ENCODE peak calls at places on chromosomes 1 and 21, in five cellular contexts. N is MG63, E is thoracic aorta, C is AG09309, T is tibial artery. Y is an unnamed sample.

GRCh38 chr1:40383095-40383487 is 9.6 kb downstream of the SMAP2 start:
- DNase-seq in N (peak), E (no peak), C (no peak), T (no peak), Y (no peak)

GRCh38 chr1:203675596-203676347 is 49.1 kb downstream of the ATP2B4 start:
- DNase-seq in N (no peak), E (no peak), C (no peak), T (no peak), Y (no peak)

GRCh38 chr1:159054427-159054826 is 22.1 kb downstream of the AIM2 start:
- DNase-seq in N (no peak), E (no peak), C (no peak), T (no peak), Y (no peak)

GRCh38 chr1:220045356-220046051 is 801 bp downstream of the EPRS1 start:
- DNase-seq in N (peak), E (no peak), C (no peak), T (no peak), Y (no peak)

GRCh38 chr1:58432813-58433668 is 113.5 kb downstream of the OMA1 start:
- DNase-seq in N (peak), E (no peak), C (peak), T (peak), Y (peak)

GRCh38 chr1:200628223-200628868 is 7.8 kb upstream of the KIF14 start:
- DNase-seq in N (no peak), E (no peak), C (no peak), T (no peak), Y (no peak)

GRCh38 chr1:107830075-107830474 is 134.9 kb downstream of the VAV3 start:
- DNase-seq in N (no peak), E (no peak), C (no peak), T (no peak), Y (no peak)

GRCh38 chr1:53349369-53349705 is 21.5 kb upstream of the LRP8 start:
- DNase-seq in N (no peak), E (no peak), C (no peak), T (peak), Y (no peak)

GRCh38 chr1:34710811-34711210 is 44.0 kb upstream of the GJB5 start:
- DNase-seq in N (no peak), E (no peak), C (no peak), T (no peak), Y (no peak)

GRCh38 chr1:46735708-46736324 is 16.9 kb upstream of the EFCAB14 start:
- DNase-seq in N (peak), E (no peak), C (no peak), T (no peak), Y (no peak)

GRCh38 chr1:218570456-218570855 is 225.3 kb downstream of the TGFB2 start:
- DNase-seq in N (no peak), E (no peak), C (no peak), T (no peak), Y (no peak)

GRCh38 chr1:236421022-236421421 is 26.9 kb downstream of the EDARADD start:
- DNase-seq in N (peak), E (no peak), C (no peak), T (no peak), Y (no peak)

GRCh38 chr1:44405041-44405803 is at the start of gene RNF220:
- DNase-seq in N (peak), E (no peak), C (peak), T (peak), Y (peak)

GRCh38 chr21:36456714-36457399 is 23.1 kb downstream of the CLDN14 start:
- DNase-seq in N (no peak), E (no peak), C (no peak), T (no peak), Y (no peak)

GRCh38 chr1:25880518-25880917 is 5.0 kb upstream of the PAQR7 start:
- DNase-seq in N (no peak), E (no peak), C (no peak), T (no peak), Y (no peak)

GRCh38 chr1:223748773-223749733 is 36.7 kb downstream of the CAPN2 start:
- DNase-seq in N (no peak), E (no peak), C (no peak), T (peak), Y (peak)

GRCh38 chr1:218384576-218384975 is 39.4 kb downstream of the TGFB2 start:
- DNase-seq in N (no peak), E (no peak), C (no peak), T (no peak), Y (no peak)

GRCh38 chr1:2971146-2971501 is 50.1 kb upstream of the ACTRT2 start:
- DNase-seq in N (no peak), E (no peak), C (no peak), T (peak), Y (no peak)

GRCh38 chr1:30058966-30059365 is 664.4 kb downstream of the MATN1 start:
- DNase-seq in N (peak), E (no peak), C (peak), T (peak), Y (no peak)

GRCh38 chr1:156112276-156113137 is 2.0 kb upstream of the LMNA start:
- DNase-seq in N (no peak), E (no peak), C (no peak), T (no peak), Y (no peak)

GRCh38 chr1:156114101-156114918 is at the start of gene LMNA:
- DNase-seq in N (peak), E (peak), C (peak), T (peak), Y (peak)

GRCh38 chr1:156111355-156111962 is 3.1 kb upstream of the LMNA start:
- DNase-seq in N (no peak), E (no peak), C (no peak), T (no peak), Y (no peak)

GRCh38 chr1:156114919-156115513 is 505 bp downstream of the LMNA start:
- DNase-seq in N (peak), E (no peak), C (no peak), T (no peak), Y (peak)

GRCh38 chr1:156113263-156114004 is 1.1 kb upstream of the LMNA start:
- DNase-seq in N (peak), E (no peak), C (no peak), T (no peak), Y (no peak)
- H3K4me3 ChIP-seq in N (peak), E (peak), C (peak), T (no peak), Y (peak)

DNA sequence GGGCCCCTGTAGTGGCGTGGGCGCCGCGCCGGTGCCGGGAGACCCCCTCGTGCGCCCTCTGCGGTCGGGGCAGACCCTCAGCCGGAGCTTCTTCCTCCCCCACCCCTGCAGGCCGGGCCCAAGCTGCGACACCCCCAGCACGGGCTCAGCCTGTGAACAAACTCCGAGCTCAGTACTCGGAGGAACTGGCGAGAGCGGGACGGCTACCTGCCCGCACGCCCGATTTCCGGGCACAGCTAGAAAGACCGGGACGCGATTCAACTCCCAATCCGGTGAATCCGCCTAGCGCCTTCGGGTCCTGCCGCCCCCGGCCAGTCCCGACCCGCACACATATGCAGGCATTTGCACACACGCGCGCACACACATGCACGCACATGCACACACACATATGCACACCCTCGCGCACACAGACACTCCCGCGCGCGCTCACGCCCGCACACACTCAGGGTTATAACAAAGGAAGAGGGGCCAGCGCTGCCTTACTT is 580 bp upstream of the BLACAT1 start:
- DNase-seq in N (no peak), E (no peak), C (no peak), T (no peak), Y (no peak)
- H3K4me3 ChIP-seq in N (no peak), E (peak), C (no peak), T (no peak), Y (peak)

GRCh38 chr1:226549094-226549936 is 751 bp downstream of the STUM start:
- DNase-seq in N (no peak), E (no peak), C (no peak), T (no peak), Y (no peak)

GRCh38 chr1:226550671-226551041 is 2.1 kb downstream of the STUM start:
- DNase-seq in N (no peak), E (no peak), C (no peak), T (no peak), Y (no peak)

GRCh38 chr1:226548281-226549093 is at the start of gene STUM:
- DNase-seq in N (peak), E (no peak), C (no peak), T (peak), Y (peak)

GRCh38 chr1:226551299-226551698 is 2.7 kb downstream of the STUM start:
- DNase-seq in N (no peak), E (no peak), C (no peak), T (peak), Y (no peak)

GRCh38 chr1:226549937-226550670 is 1.5 kb downstream of the STUM start:
- DNase-seq in N (peak), E (no peak), C (no peak), T (peak), Y (peak)
- H3K4me3 ChIP-seq in N (no peak), E (peak), C (no peak), T (peak), Y (peak)

DNA sequence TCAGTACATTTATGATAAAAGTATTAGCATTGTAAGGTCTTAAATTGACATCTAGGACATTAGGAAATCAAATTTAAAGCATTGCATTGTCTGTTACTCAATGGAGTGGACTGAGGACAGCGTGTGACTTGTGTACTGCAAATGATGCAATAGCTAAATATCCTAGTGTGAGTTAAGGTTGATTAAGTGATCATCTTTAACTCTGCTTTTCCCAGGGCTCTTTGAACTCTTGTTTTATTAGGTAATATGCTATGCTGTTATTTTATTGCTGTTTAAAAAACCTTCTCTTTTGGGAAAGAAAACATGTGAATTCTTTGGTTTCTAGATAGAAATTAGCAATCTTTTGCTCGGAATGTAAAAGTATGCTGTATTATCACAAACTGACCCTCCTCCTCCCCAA is 38.6 kb downstream of the NFIA start:
- DNase-seq in N (no peak), E (no peak), C (no peak), T (no peak), Y (no peak)
- H3K4me3 ChIP-seq in N (no peak), E (peak), C (no peak), T (no peak), Y (peak)

DNA sequence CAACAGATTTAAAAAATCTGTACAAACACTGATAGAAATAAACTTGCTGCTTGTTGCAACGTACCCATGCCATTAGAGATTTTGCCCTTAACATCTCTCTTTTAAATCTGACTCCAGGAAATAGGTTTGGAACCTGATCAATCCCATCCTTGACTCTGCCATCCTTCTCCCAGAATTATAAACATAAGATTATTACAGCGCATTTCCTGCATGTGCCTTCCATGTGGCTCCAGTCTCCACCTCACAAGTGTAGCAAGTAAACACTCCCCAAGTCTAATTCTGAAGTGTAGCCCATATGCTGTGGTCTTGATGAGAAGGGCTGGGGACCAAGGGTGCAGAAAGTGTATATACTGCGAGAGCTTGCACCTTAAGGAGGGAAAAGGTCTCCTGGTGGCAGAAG is 101.5 kb upstream of the TSPAN2 start:
- DNase-seq in N (peak), E (no peak), C (no peak), T (no peak), Y (no peak)
- H3K4me3 ChIP-seq in N (no peak), E (no peak), C (no peak), T (no peak), Y (no peak)

DNA sequence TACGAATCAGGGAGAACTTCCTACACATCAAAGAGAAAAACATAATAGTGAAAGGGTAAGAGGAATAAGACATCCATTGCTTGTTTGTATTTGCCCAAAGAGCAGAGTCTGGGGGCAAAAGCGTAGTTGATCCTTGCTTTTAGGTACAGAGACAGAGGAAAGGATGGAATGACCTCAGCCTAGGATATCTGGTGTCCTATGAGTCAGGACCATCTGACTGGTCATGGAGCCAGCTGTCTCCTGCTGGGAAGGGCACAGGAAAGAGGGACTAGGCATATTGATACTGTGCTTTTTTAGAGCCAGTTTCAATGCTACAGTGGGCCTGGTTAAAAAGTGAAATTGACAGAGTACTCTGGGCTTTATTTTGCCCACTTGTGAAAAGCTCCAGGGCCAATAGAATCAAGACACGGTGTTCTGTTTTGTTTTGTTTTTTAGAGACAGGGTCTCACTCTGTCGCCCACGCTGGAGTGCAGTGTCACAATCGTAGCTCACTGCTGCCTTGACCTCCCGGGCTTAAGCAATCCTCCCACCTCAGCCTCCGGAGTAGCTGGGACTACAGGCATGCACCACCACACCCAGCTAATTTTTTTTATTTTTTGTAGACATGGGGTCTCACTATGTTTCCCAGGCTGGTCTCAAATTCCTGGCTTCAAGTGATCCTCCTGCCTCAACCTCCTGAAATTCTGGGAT is 3.2 kb downstream of the PLEKHO1 start:
- DNase-seq in N (peak), E (no peak), C (no peak), T (no peak), Y (no peak)
- H3K4me3 ChIP-seq in N (no peak), E (peak), C (no peak), T (peak), Y (peak)

GRCh38 chr1:154759196-154759595 is 110.9 kb downstream of the KCNN3 start:
- DNase-seq in N (no peak), E (no peak), C (no peak), T (no peak), Y (no peak)

GRCh38 chr1:154759793-154760192 is 110.3 kb downstream of the KCNN3 start:
- DNase-seq in N (no peak), E (no peak), C (no peak), T (no peak), Y (no peak)

GRCh38 chr1:154757149-154757548 is 112.9 kb downstream of the KCNN3 start:
- DNase-seq in N (no peak), E (no peak), C (no peak), T (no peak), Y (no peak)

GRCh38 chr1:154758346-154758745 is 111.7 kb downstream of the KCNN3 start:
- DNase-seq in N (no peak), E (no peak), C (no peak), T (no peak), Y (no peak)

GRCh38 chr1:154760469-154760933 is 109.6 kb downstream of the KCNN3 start:
- DNase-seq in N (no peak), E (no peak), C (no peak), T (no peak), Y (peak)
- H3K4me3 ChIP-seq in N (no peak), E (peak), C (no peak), T (peak), Y (peak)

GRCh38 chr1:50332941-50333594 is 90.2 kb downstream of the DMRTA2 start:
- DNase-seq in N (peak), E (no peak), C (no peak), T (no peak), Y (peak)
- H3K4me3 ChIP-seq in N (peak), E (peak), C (peak), T (peak), Y (peak)

GRCh38 chr21:33945652-33946270 is 30.2 kb upstream of the ATP5PO start:
- DNase-seq in N (no peak), E (no peak), C (no peak), T (no peak), Y (no peak)
- H3K4me3 ChIP-seq in N (no peak), E (no peak), C (no peak), T (no peak), Y (no peak)